ENCODE peak calls at places on chromosome 10, in eight cellular contexts. P is body of pancreas; Q is heart right ventricle; L is CD8-positive, alpha-beta T cell; R is lower lobe of right lung; C is astrocyte; G is lung; O is prostate gland. M is an unnamed sample. For H3K4me1, the result is how much of the 10 kb centered on the place peaks cover.

GRCh38 chr10:79179404-79180309 is 110.9 kb downstream of the ZMIZ1 start:
- DNase-seq in P (no peak), Q (peak), L (no peak), R (no peak), C (peak), G (no peak), O (no peak), M (no peak)

GRCh38 chr10:117140525-117140902 is 2.4 kb upstream of the VAX1 start:
- DNase-seq in P (no peak), Q (no peak), L (no peak), R (no peak), C (no peak), G (no peak), O (no peak), M (no peak)

GRCh38 chr10:17228081-17229015 is at the start of gene VIM:
- DNase-seq in P (peak), Q (peak), L (peak), R (peak), C (peak), G (peak), O (peak), M (peak)

GRCh38 chr10:68171539-68172080 is 60.3 kb downstream of the ATOH7 start:
- DNase-seq in P (no peak), Q (no peak), L (no peak), R (no peak), C (no peak), G (no peak), O (no peak), M (peak)

GRCh38 chr10:103884681-103885139 is 29.3 kb upstream of the SH3PXD2A start:
- DNase-seq in P (peak), Q (no peak), L (no peak), R (no peak), C (peak), G (peak), O (peak), M (peak)

GRCh38 chr10:117004627-117005453 is at the start of gene SHTN1:
- DNase-seq in P (peak), Q (peak), L (peak), R (peak), C (peak), G (peak), O (peak), M (peak)

GRCh38 chr10:131725736-131726459 is 174.9 kb upstream of the PPP2R2D start:
- DNase-seq in P (no peak), Q (no peak), L (no peak), R (no peak), C (no peak), G (no peak), O (no peak), M (no peak)

GRCh38 chr10:123642293-123642692 is 23.9 kb upstream of the GPR26 start:
- DNase-seq in P (no peak), Q (no peak), L (no peak), R (no peak), C (no peak), G (no peak), O (no peak), M (peak)

GRCh38 chr10:49594594-49594993 is 15.5 kb upstream of the SLC18A3 start:
- DNase-seq in P (peak), Q (no peak), L (no peak), R (no peak), C (peak), G (peak), O (no peak), M (peak)

GRCh38 chr10:851891-852290 is 79.6 kb downstream of the LARP4B start:
- DNase-seq in P (no peak), Q (no peak), L (no peak), R (no peak), C (no peak), G (no peak), O (no peak), M (no peak)

GRCh38 chr10:124296121-124296812 is 122.5 kb downstream of the OAT start:
- DNase-seq in P (no peak), Q (no peak), L (no peak), R (no peak), C (peak), G (no peak), O (no peak), M (no peak)

GRCh38 chr10:60883187-60883586 is 60.8 kb downstream of the RHOBTB1 start:
- DNase-seq in P (peak), Q (no peak), L (no peak), R (no peak), C (peak), G (no peak), O (no peak), M (peak)

GRCh38 chr10:63409465-63410027 is 56.2 kb downstream of the JMJD1C start:
- DNase-seq in P (no peak), Q (no peak), L (no peak), R (no peak), C (peak), G (no peak), O (no peak), M (no peak)

GRCh38 chr10:17684537-17684936 is 40.6 kb downstream of the STAM start:
- DNase-seq in P (no peak), Q (no peak), L (no peak), R (no peak), C (no peak), G (no peak), O (no peak), M (no peak)

GRCh38 chr10:11631890-11632587 is 20.6 kb upstream of the USP6NL start:
- DNase-seq in P (no peak), Q (no peak), L (no peak), R (no peak), C (no peak), G (no peak), O (no peak), M (no peak)

GRCh38 chr10:133034092-133034491 is 53.6 kb upstream of the ADGRA1 start:
- DNase-seq in P (no peak), Q (no peak), L (no peak), R (no peak), C (no peak), G (no peak), O (no peak), M (no peak)

GRCh38 chr10:109475704-109476103 is 447.6 kb downstream of the XPNPEP1 start:
- DNase-seq in P (no peak), Q (no peak), L (no peak), R (no peak), C (no peak), G (no peak), O (no peak), M (no peak)

GRCh38 chr10:32139223-32140073 is 83.2 kb upstream of the KIF5B start:
- DNase-seq in P (peak), Q (peak), L (no peak), R (peak), C (peak), G (peak), O (peak), M (peak)

GRCh38 chr10:122121059-122121458 is 132.1 kb downstream of the TACC2 start:
- DNase-seq in P (peak), Q (no peak), L (no peak), R (peak), C (no peak), G (peak), O (peak), M (no peak)

GRCh38 chr10:109993551-109993950 is 14.2 kb upstream of the ADD3 start:
- DNase-seq in P (no peak), Q (no peak), L (no peak), R (no peak), C (peak), G (no peak), O (no peak), M (no peak)

GRCh38 chr10:75860009-75860408 is 428.6 kb downstream of the LRMDA start:
- DNase-seq in P (no peak), Q (no peak), L (no peak), R (no peak), C (no peak), G (no peak), O (no peak), M (peak)

GRCh38 chr10:79137826-79138225 is 69.1 kb downstream of the ZMIZ1 start:
- DNase-seq in P (no peak), Q (peak), L (peak), R (no peak), C (peak), G (no peak), O (no peak), M (no peak)

GRCh38 chr10:110408203-110408871 is 89.4 kb upstream of the DUSP5 start:
- DNase-seq in P (no peak), Q (no peak), L (no peak), R (peak), C (no peak), G (no peak), O (no peak), M (no peak)

GRCh38 chr10:71766717-71767419 is 6.5 kb downstream of the VSIR start:
- DNase-seq in P (peak), Q (peak), L (no peak), R (peak), C (peak), G (peak), O (no peak), M (peak)
- H3K4me1 ChIP-seq in P (under half), Q (half or more), L (half or more), R (half or more), C (under half), G (under half), O (under half), M (under half)

DNA sequence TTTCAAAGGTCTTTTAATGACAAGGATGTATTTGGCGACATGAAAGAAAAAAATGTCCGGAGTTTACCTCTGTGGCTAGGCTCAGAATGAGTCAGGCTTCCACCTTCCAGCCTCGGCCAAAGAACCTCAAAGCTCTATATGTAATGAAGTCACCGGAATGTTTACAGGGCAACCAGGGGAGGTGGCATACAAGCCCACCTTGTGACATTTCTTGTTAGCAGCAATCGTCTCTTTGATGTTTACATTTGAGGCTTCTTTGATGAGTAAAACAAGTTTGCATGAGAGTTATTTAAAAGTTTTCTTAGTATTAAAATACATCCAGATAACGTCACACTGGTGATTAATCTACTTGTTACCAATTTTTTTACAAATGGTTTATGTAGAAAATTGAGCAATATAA is 133.1 kb upstream of the ADAM12 start:
- DNase-seq in P (no peak), Q (no peak), L (no peak), R (no peak), C (peak), G (no peak), O (no peak), M (no peak)
- H3K4me3 ChIP-seq in P (no peak), Q (no peak), L (no peak), R (no peak), C (no peak), G (no peak), O (no peak), M (no peak)

DNA sequence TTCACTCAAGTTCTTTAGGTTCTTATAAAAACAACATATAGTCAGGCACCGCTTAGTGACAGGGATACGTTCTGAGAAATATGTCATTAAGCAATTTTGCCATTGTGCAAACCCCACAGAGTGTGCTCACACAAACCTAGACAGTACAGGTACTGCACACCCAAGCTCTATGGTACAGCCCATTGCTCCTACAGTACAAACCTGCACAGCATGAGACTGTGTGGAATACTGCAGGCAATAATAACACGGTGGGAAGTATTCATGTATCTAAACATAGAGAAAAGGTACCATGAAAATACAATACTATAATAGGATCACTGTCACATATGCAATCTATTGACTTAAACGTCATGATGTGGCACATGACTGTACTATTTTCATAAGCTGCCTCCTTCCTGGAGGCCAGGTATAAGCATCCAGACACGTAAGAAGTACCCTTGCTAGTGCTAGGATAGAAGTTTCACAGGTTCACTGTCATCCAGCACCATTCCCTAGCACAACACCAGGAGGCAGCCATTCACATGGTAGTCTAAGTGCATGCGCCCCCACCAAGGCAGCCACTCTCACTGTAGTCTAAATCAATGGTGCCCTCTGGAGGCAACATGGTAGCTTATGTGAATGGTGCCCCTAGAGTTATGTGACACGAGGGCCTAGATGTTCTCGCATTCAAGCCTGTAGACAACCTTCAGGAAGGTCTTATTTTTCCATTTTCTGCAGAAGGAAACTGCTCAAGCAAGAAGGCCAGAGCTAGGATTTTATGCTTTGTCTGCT is 98.5 kb downstream of the ARHGAP22 start:
- DNase-seq in P (no peak), Q (no peak), L (no peak), R (no peak), C (no peak), G (no peak), O (no peak), M (peak)
- TF ChIP-seq CTCF in P (no peak), Q (no peak), L (no peak), R (peak), C (peak), G (no peak), O (no peak), M (peak)

GRCh38 chr10:6177880-6178281 is 24.9 kb upstream of the PFKFB3 start:
- DNase-seq in P (no peak), Q (peak), L (no peak), R (no peak), C (no peak), G (no peak), O (no peak), M (no peak)

GRCh38 chr10:6174201-6174874 is 28.4 kb upstream of the PFKFB3 start:
- DNase-seq in P (peak), Q (peak), L (no peak), R (no peak), C (no peak), G (no peak), O (no peak), M (no peak)

GRCh38 chr10:6176691-6177231 is 26.0 kb upstream of the PFKFB3 start:
- DNase-seq in P (no peak), Q (no peak), L (no peak), R (no peak), C (no peak), G (no peak), O (no peak), M (no peak)

GRCh38 chr10:6173203-6173602 is 29.5 kb upstream of the PFKFB3 start:
- DNase-seq in P (no peak), Q (no peak), L (peak), R (no peak), C (no peak), G (no peak), O (no peak), M (no peak)

GRCh38 chr10:6175329-6176055 is 27.2 kb upstream of the PFKFB3 start:
- DNase-seq in P (no peak), Q (no peak), L (no peak), R (no peak), C (no peak), G (no peak), O (no peak), M (no peak)
- H3K4me1 ChIP-seq in P (under half), Q (under half), L (under half), R (under half), C (under half), G (under half), O (under half), M (half or more)

DNA sequence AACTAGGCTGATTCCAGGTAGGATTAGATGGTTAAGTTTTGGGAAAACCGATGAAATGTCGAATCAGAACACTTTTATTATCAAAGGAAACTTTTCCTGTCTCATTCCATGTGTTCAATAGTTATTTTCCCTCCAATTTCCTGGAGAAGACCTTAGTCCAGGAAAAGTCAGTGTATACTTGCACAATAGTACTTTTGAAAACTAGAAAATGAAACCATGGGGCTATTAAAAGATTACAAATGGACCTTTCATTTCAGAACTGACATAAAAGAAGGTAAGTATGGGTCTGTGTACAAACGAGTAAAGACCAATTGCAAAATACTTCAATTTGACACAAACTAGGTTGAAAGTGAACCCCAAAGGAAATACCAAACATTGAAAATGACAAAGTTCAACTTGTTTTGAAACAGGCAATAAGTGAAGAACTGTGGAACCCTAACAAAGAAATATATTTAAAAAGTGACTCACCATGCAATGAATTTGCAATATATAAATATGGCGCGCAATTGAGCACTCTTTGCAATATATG is 2.1 kb downstream of the AVPI1 start:
- DNase-seq in P (no peak), Q (no peak), L (no peak), R (no peak), C (no peak), G (no peak), O (no peak), M (no peak)
- H3K4me3 ChIP-seq in P (no peak), Q (peak), L (no peak), R (peak), C (no peak), G (no peak), O (peak), M (no peak)